ENCODE peak calls at places on chromosomes 7 and 10, in four cellular contexts. One of them, this sample, is unnamed.

GRCh38 chr10:60963441-60964256 is 19.7 kb upstream of the RHOBTB1 start:
- DNase-seq in cardiac fibroblast: peak
- DNase-seq in mesenchymal stem cell: peak
- DNase-seq in uterus: no peak
- DNase-seq in this sample: peak

GRCh38 chr10:25441270-25441669 is 266.5 kb downstream of the GPR158 start:
- DNase-seq in cardiac fibroblast: no peak
- DNase-seq in mesenchymal stem cell: no peak
- DNase-seq in uterus: no peak
- DNase-seq in this sample: no peak

GRCh38 chr10:69629897-69630650 is at the start of gene FAM241B:
- DNase-seq in cardiac fibroblast: peak
- DNase-seq in mesenchymal stem cell: peak
- DNase-seq in uterus: peak
- DNase-seq in this sample: peak

GRCh38 chr7:139567647-139568345 is 44.3 kb downstream of the CLEC2L start:
- DNase-seq in cardiac fibroblast: no peak
- DNase-seq in mesenchymal stem cell: no peak
- DNase-seq in uterus: no peak
- DNase-seq in this sample: no peak

GRCh38 chr7:105268056-105268455 is 120.7 kb downstream of the SRPK2 start:
- DNase-seq in cardiac fibroblast: peak
- DNase-seq in mesenchymal stem cell: peak
- DNase-seq in uterus: no peak
- DNase-seq in this sample: peak

GRCh38 chr10:97830064-97830463 is 19.6 kb upstream of the GOLGA7B start:
- DNase-seq in cardiac fibroblast: no peak
- DNase-seq in mesenchymal stem cell: no peak
- DNase-seq in uterus: no peak
- DNase-seq in this sample: no peak

GRCh38 chr10:68096913-68097509 is 12.3 kb upstream of the MYPN start:
- DNase-seq in cardiac fibroblast: peak
- DNase-seq in mesenchymal stem cell: peak
- DNase-seq in uterus: no peak
- DNase-seq in this sample: peak

GRCh38 chr7:47809387-47809786 is 138.9 kb downstream of the PKD1L1 start:
- DNase-seq in cardiac fibroblast: no peak
- DNase-seq in mesenchymal stem cell: no peak
- DNase-seq in uterus: no peak
- DNase-seq in this sample: no peak

GRCh38 chr10:43121444-43121843 is 16.8 kb upstream of the CSGALNACT2 start:
- DNase-seq in cardiac fibroblast: peak
- DNase-seq in mesenchymal stem cell: no peak
- DNase-seq in uterus: no peak
- DNase-seq in this sample: no peak

GRCh38 chr7:81769891-81770818 is at the start of gene HGF:
- DNase-seq in cardiac fibroblast: peak
- DNase-seq in mesenchymal stem cell: peak
- DNase-seq in uterus: peak
- DNase-seq in this sample: no peak

GRCh38 chr7:124777268-124777667 is 11.7 kb upstream of the GPR37 start:
- DNase-seq in cardiac fibroblast: peak
- DNase-seq in mesenchymal stem cell: no peak
- DNase-seq in uterus: no peak
- DNase-seq in this sample: peak

GRCh38 chr10:86693721-86694369 is 25.5 kb downstream of the LDB3 start:
- DNase-seq in cardiac fibroblast: peak
- DNase-seq in mesenchymal stem cell: peak
- DNase-seq in uterus: peak
- DNase-seq in this sample: peak

GRCh38 chr10:84605802-84606201 is 277.4 kb downstream of the CCSER2 start:
- DNase-seq in cardiac fibroblast: peak
- DNase-seq in mesenchymal stem cell: no peak
- DNase-seq in uterus: no peak
- DNase-seq in this sample: peak

GRCh38 chr10:33113111-33113856 is 155.3 kb upstream of the ITGB1 start:
- DNase-seq in cardiac fibroblast: peak
- DNase-seq in mesenchymal stem cell: no peak
- DNase-seq in uterus: no peak
- DNase-seq in this sample: peak

GRCh38 chr7:159012353-159013069 is 132.2 kb downstream of the VIPR2 start:
- DNase-seq in cardiac fibroblast: no peak
- DNase-seq in mesenchymal stem cell: peak
- DNase-seq in uterus: no peak
- DNase-seq in this sample: no peak

GRCh38 chr7:77308792-77309191 is 107.4 kb downstream of the GSAP start:
- DNase-seq in cardiac fibroblast: no peak
- DNase-seq in mesenchymal stem cell: no peak
- DNase-seq in uterus: no peak
- DNase-seq in this sample: peak

GRCh38 chr10:113639966-113640365 is 23.9 kb downstream of the NRAP start:
- DNase-seq in cardiac fibroblast: no peak
- DNase-seq in mesenchymal stem cell: no peak
- DNase-seq in uterus: no peak
- DNase-seq in this sample: no peak

GRCh38 chr7:13282377-13282980 is 595.0 kb downstream of the ARL4A start:
- DNase-seq in cardiac fibroblast: peak
- DNase-seq in mesenchymal stem cell: peak
- DNase-seq in uterus: no peak
- DNase-seq in this sample: peak

GRCh38 chr7:157897686-157898085 is 560.9 kb downstream of the DNAJB6 start:
- DNase-seq in cardiac fibroblast: no peak
- DNase-seq in mesenchymal stem cell: no peak
- DNase-seq in uterus: no peak
- DNase-seq in this sample: no peak

GRCh38 chr10:35924726-35925125 is 282.6 kb upstream of the FZD8 start:
- DNase-seq in cardiac fibroblast: no peak
- DNase-seq in mesenchymal stem cell: no peak
- DNase-seq in uterus: no peak
- DNase-seq in this sample: no peak

GRCh38 chr10:64041185-64041988 is 520.2 kb downstream of the REEP3 start:
- DNase-seq in cardiac fibroblast: peak
- DNase-seq in mesenchymal stem cell: peak
- DNase-seq in uterus: peak
- DNase-seq in this sample: peak

GRCh38 chr7:4814463-4814862 is 39.0 kb downstream of the AP5Z1 start:
- DNase-seq in cardiac fibroblast: no peak
- DNase-seq in mesenchymal stem cell: no peak
- DNase-seq in uterus: no peak
- DNase-seq in this sample: no peak

GRCh38 chr10:131514454-131514853 is 202.9 kb upstream of the TCERG1L start:
- DNase-seq in cardiac fibroblast: peak
- DNase-seq in mesenchymal stem cell: no peak
- DNase-seq in uterus: no peak
- DNase-seq in this sample: no peak

GRCh38 chr10:35495521-35496238 is 109.5 kb upstream of the GJD4 start:
- DNase-seq in cardiac fibroblast: peak
- DNase-seq in mesenchymal stem cell: peak
- DNase-seq in uterus: no peak
- DNase-seq in this sample: no peak

GRCh38 chr7:14385074-14385473 is 395.6 kb upstream of the ETV1 start:
- DNase-seq in cardiac fibroblast: peak
- DNase-seq in mesenchymal stem cell: no peak
- DNase-seq in uterus: no peak
- DNase-seq in this sample: peak

GRCh38 chr7:156179872-156180390 is 367.7 kb upstream of the SHH start:
- DNase-seq in cardiac fibroblast: no peak
- DNase-seq in mesenchymal stem cell: no peak
- DNase-seq in uterus: no peak
- DNase-seq in this sample: no peak

GRCh38 chr7:55463863-55464262 is 98.7 kb downstream of the LANCL2 start:
- DNase-seq in cardiac fibroblast: no peak
- DNase-seq in mesenchymal stem cell: no peak
- DNase-seq in uterus: no peak
- DNase-seq in this sample: no peak

GRCh38 chr10:68562666-68563522 is 2.8 kb downstream of the TET1 start:
- DNase-seq in cardiac fibroblast: peak
- DNase-seq in mesenchymal stem cell: peak
- DNase-seq in uterus: no peak
- DNase-seq in this sample: peak

GRCh38 chr10:133390597-133391248 is 3.2 kb upstream of the MTG1 start:
- DNase-seq in cardiac fibroblast: no peak
- DNase-seq in mesenchymal stem cell: no peak
- DNase-seq in uterus: no peak
- DNase-seq in this sample: no peak

GRCh38 chr10:58701398-58702135 is 188.9 kb downstream of the BICC1 start:
- DNase-seq in cardiac fibroblast: peak
- DNase-seq in mesenchymal stem cell: no peak
- DNase-seq in uterus: peak
- DNase-seq in this sample: peak

GRCh38 chr10:102133373-102134195 is 744 bp downstream of the PPRC1 start:
- DNase-seq in cardiac fibroblast: peak
- DNase-seq in mesenchymal stem cell: peak
- DNase-seq in uterus: peak
- DNase-seq in this sample: peak

GRCh38 chr10:21524526-21525366 is 736 bp downstream of the SKIDA1 start:
- DNase-seq in cardiac fibroblast: peak
- DNase-seq in mesenchymal stem cell: peak
- DNase-seq in uterus: no peak
- DNase-seq in this sample: peak

GRCh38 chr10:99565166-99565565 is 32.4 kb downstream of the NKX2-3 start:
- DNase-seq in cardiac fibroblast: no peak
- DNase-seq in mesenchymal stem cell: no peak
- DNase-seq in uterus: no peak
- DNase-seq in this sample: no peak

GRCh38 chr10:96665306-96665705 is 55.0 kb downstream of the PIK3AP1 start:
- DNase-seq in cardiac fibroblast: peak
- DNase-seq in mesenchymal stem cell: peak
- DNase-seq in uterus: no peak
- DNase-seq in this sample: peak

DNA sequence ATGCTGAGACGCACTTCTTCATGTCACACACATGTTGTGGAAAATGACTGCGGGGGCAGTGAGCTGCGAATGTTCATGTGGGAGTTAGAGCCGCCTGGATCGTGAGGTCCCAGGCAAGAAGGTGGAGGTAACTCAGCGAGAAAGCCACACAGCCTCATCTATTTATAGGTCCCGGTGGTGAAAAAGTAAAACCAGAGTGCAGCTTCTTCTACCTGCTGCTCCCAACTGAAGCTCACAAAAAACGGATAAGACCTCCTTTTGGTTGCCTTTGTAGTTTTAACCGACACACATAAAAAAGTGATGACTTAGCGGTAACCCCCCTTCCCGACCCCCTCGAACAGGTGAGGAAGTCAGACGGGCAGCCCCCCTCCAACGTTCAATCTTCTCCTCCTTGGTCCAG is 276.9 kb downstream of the GATA3 start:
- DNase-seq in cardiac fibroblast: no peak
- DNase-seq in mesenchymal stem cell: no peak
- DNase-seq in uterus: no peak
- DNase-seq in this sample: no peak
- H3K4me3 ChIP-seq in cardiac fibroblast: no peak
- H3K4me3 ChIP-seq in mesenchymal stem cell: no peak
- H3K4me3 ChIP-seq in uterus: no peak
- H3K4me3 ChIP-seq in this sample: no peak

GRCh38 chr7:2628137-2628482 is 3.7 kb upstream of the TTYH3 start:
- DNase-seq in cardiac fibroblast: no peak
- DNase-seq in mesenchymal stem cell: no peak
- DNase-seq in uterus: no peak
- DNase-seq in this sample: no peak

GRCh38 chr7:2628891-2629290 is 2.9 kb upstream of the TTYH3 start:
- DNase-seq in cardiac fibroblast: no peak
- DNase-seq in mesenchymal stem cell: no peak
- DNase-seq in uterus: no peak
- DNase-seq in this sample: no peak

GRCh38 chr7:2627258-2628136 is 4.3 kb upstream of the TTYH3 start:
- DNase-seq in cardiac fibroblast: no peak
- DNase-seq in mesenchymal stem cell: no peak
- DNase-seq in uterus: no peak
- DNase-seq in this sample: no peak

GRCh38 chr7:2631924-2632716 is at the start of gene TTYH3:
- DNase-seq in cardiac fibroblast: no peak
- DNase-seq in mesenchymal stem cell: no peak
- DNase-seq in uterus: peak
- DNase-seq in this sample: no peak

GRCh38 chr7:2629740-2630681 is 1.8 kb upstream of the TTYH3 start:
- DNase-seq in cardiac fibroblast: peak
- DNase-seq in mesenchymal stem cell: peak
- DNase-seq in uterus: no peak
- DNase-seq in this sample: peak
- H3K4me3 ChIP-seq in cardiac fibroblast: no peak
- H3K4me3 ChIP-seq in mesenchymal stem cell: no peak
- H3K4me3 ChIP-seq in uterus: no peak
- H3K4me3 ChIP-seq in this sample: no peak

GRCh38 chr7:132575987-132576722 is at the start of gene PLXNA4:
- DNase-seq in cardiac fibroblast: no peak
- DNase-seq in mesenchymal stem cell: peak
- DNase-seq in uterus: peak
- DNase-seq in this sample: peak
- H3K4me3 ChIP-seq in cardiac fibroblast: peak
- H3K4me3 ChIP-seq in mesenchymal stem cell: peak
- H3K4me3 ChIP-seq in uterus: peak
- H3K4me3 ChIP-seq in this sample: no peak

DNA sequence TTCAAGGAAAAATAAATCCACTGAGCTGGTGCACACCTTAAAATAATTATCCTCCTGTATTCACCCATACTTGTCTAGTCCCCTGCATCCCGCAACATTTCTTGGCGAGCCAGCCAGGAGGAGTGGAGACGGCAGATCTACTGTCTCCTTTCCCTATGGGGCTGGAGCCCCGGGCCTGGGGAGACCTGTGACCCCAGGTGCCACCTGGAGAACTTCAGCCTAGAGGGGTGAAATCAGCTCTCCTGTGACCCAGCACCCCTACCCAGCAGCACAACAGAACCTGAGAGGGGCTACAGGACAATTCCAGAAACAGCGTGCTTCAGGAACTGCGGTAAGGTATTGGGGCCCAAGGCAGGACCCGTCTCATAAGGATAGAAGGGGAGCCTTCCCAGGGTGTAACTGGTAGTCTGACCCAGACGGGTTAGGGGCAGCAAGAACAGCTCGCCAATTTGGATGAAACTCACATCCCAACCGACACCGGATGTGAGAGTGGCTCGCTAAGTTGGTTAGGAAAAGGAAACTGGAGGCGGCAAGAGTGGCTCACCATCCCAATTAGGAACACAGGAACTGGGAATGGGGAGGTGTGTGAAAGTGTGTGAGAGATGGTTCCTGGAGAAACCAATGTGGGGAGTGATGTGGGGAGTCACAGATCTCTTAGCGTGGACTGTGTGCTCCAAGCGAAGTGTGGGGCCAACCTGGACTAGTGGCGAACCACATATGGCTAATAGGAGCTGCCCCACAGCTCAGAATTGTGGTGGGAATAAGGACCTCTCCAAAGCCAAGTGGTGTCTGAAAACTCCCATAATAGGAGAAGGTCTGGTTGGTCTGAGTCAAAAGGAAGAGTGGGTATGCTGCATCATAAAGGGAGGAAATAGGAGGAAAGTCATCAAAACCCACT is 15.1 kb upstream of the DENND2A start:
- DNase-seq in cardiac fibroblast: peak
- DNase-seq in mesenchymal stem cell: no peak
- DNase-seq in uterus: no peak
- DNase-seq in this sample: no peak
- H3K4me3 ChIP-seq in cardiac fibroblast: no peak
- H3K4me3 ChIP-seq in mesenchymal stem cell: peak
- H3K4me3 ChIP-seq in uterus: no peak
- H3K4me3 ChIP-seq in this sample: no peak

This sample was measured in epithelial cell of esophagus.